ENCODE peak calls at places on chromosomes 1 and 21, in seven cellular contexts. O is fibroblast of lung, X is LoVo, Q is HFF-Myc, R is IMR-90, A is HT-29, E is hepatic stellate cell. V is an unnamed sample.
A peak's percentile ranks its signal among the peaks of the same experiment; 100 is the strongest.

GRCh38 chr1:8941906-8942305 is 3.8 kb upstream of the CA6 start:
- DNase-seq in X (no peak), O (peak; percentile 94), Q (no peak), A (peak; percentile 12), E (peak; percentile 73), R (peak; percentile 91), V (peak; percentile 81)

GRCh38 chr21:45222001-45222400 is 65.7 kb downstream of the POFUT2 start:
- DNase-seq in O (no peak), Q (no peak), E (no peak), R (no peak), A (no peak), X (no peak), V (no peak)

GRCh38 chr1:244205171-244205570 is 154.1 kb downstream of the ZBTB18 start:
- DNase-seq in A (no peak), Q (no peak), O (peak; percentile 45), X (no peak), R (peak; percentile 25), E (no peak), V (no peak)

GRCh38 chr1:221740941-221741363 is 937 bp downstream of the DUSP10 start:
- DNase-seq in E (no peak), Q (no peak), R (peak; percentile 35), X (no peak), O (no peak), A (no peak), V (no peak)

GRCh38 chr21:24045775-24046215 is 1561.5 kb downstream of the MRPL39 start:
- DNase-seq in R (peak; percentile 99), X (no peak), E (peak; percentile 4), Q (peak; percentile 11), O (peak; percentile 94), A (peak; percentile 40), V (peak; percentile 13)

GRCh38 chr1:190170321-190170720 is 307.3 kb downstream of the BRINP3 start:
- DNase-seq in R (peak; percentile 85), X (no peak), E (no peak), O (peak; percentile 76), A (no peak), Q (no peak), V (no peak)

GRCh38 chr21:25518491-25518911 is 88.8 kb downstream of the MRPL39 start:
- DNase-seq in E (no peak), X (no peak), R (no peak), A (no peak), Q (no peak), O (peak; percentile 11), V (peak; percentile 34)

GRCh38 chr1:55277377-55278130 is 62.4 kb upstream of the USP24 start:
- DNase-seq in X (peak; percentile 52), O (peak; percentile 65), Q (peak; percentile 67), A (peak; percentile 88), R (peak; percentile 78), E (peak; percentile 57), V (peak; percentile 62)

GRCh38 chr1:92961896-92962752 is 862 bp upstream of the DIPK1A start:
- DNase-seq in A (peak; percentile 17), X (peak; percentile 40), Q (no peak), E (peak; percentile 45), R (peak; percentile 38), O (peak; percentile 80), V (peak; percentile 69)

GRCh38 chr1:60185684-60186083 is 112.1 kb upstream of the C1orf87 start:
- DNase-seq in R (no peak), E (no peak), X (no peak), O (no peak), A (no peak), Q (no peak), V (no peak)

GRCh38 chr1:36769886-36770830 is 264.2 kb downstream of the GRIK3 start:
- DNase-seq in A (no peak), Q (no peak), O (no peak), R (no peak), X (no peak), E (no peak), V (no peak)

GRCh38 chr1:76868154-76868882 is 1.0 kb downstream of the ST6GALNAC5 start:
- DNase-seq in A (no peak), X (no peak), O (peak; percentile 60), E (peak; percentile 23), Q (no peak), R (peak; percentile 29), V (no peak)

GRCh38 chr1:156172696-156173470 is 19.5 kb downstream of the SEMA4A start:
- DNase-seq in Q (no peak), X (no peak), E (no peak), O (no peak), A (no peak), R (no peak), V (no peak)

GRCh38 chr1:184189361-184189760 is 137.8 kb downstream of the TSEN15 start:
- DNase-seq in Q (no peak), O (no peak), E (no peak), A (no peak), R (no peak), X (no peak), V (no peak)

GRCh38 chr1:33149453-33150190 is 32.2 kb downstream of the TRIM62 start:
- DNase-seq in R (no peak), A (peak; percentile 72), O (no peak), X (no peak), Q (no peak), E (no peak), V (no peak)

GRCh38 chr1:233253231-233254038 is 42.1 kb downstream of the PCNX2 start:
- DNase-seq in O (no peak), R (no peak), E (no peak), X (no peak), Q (no peak), A (peak; percentile 41), V (peak; percentile 65)

GRCh38 chr1:2112280-2112701 is 62.1 kb downstream of the PRKCZ start:
- DNase-seq in X (no peak), O (no peak), A (no peak), Q (no peak), E (no peak), R (no peak), V (no peak)

GRCh38 chr1:81192647-81193642 is 607.8 kb upstream of the ADGRL2 start:
- DNase-seq in R (no peak), E (no peak), Q (no peak), A (no peak), X (no peak), O (no peak), V (no peak)

GRCh38 chr21:41133896-41134522 is 34.0 kb upstream of the BACE2 start:
- DNase-seq in Q (peak; percentile 41), A (peak; percentile 32), R (peak; percentile 54), X (peak; percentile 39), O (peak; percentile 52), E (peak; percentile 56), V (peak; percentile 74)

GRCh38 chr1:44660176-44660575 is 14.1 kb downstream of the TMEM53 start:
- DNase-seq in O (no peak), Q (no peak), A (peak; percentile 21), E (no peak), X (no peak), R (no peak), V (no peak)

GRCh38 chr1:152486400-152487006 is 24.1 kb upstream of the LCE5A start:
- DNase-seq in X (no peak), A (no peak), E (no peak), R (no peak), O (no peak), Q (no peak), V (no peak)

GRCh38 chr1:106793686-106794085 is 262.8 kb upstream of the PRMT6 start:
- DNase-seq in R (no peak), E (no peak), Q (no peak), A (no peak), X (no peak), O (no peak), V (no peak)

GRCh38 chr1:231160851-231161710 is 777 bp upstream of the TRIM67 start:
- DNase-seq in X (no peak), O (no peak), A (no peak), E (no peak), R (no peak), Q (no peak), V (no peak)

GRCh38 chr21:33266784-33267135 is 593 bp downstream of the IL10RB start:
- DNase-seq in R (no peak), O (no peak), Q (no peak), E (no peak), A (no peak), X (no peak), V (no peak)

GRCh38 chr1:143651350-143651992 is 320.3 kb downstream of the FAM72C start:
- DNase-seq in A (no peak), O (no peak), E (no peak), Q (no peak), X (no peak), R (no peak), V (no peak)

GRCh38 chr1:57471995-57472394 is 48.1 kb upstream of the DAB1 start:
- DNase-seq in R (no peak), X (no peak), O (no peak), Q (no peak), E (no peak), A (no peak), V (no peak)

GRCh38 chr1:201759194-201759814 is 69.7 kb upstream of the IPO9 start:
- DNase-seq in O (peak; percentile 90), E (no peak), R (peak; percentile 59), Q (no peak), X (no peak), A (no peak), V (no peak)

GRCh38 chr1:221837886-221838285 is 96.0 kb upstream of the DUSP10 start:
- DNase-seq in A (no peak), O (no peak), R (no peak), Q (no peak), X (no peak), E (no peak), V (no peak)

GRCh38 chr1:241990040-241990439 is 8.9 kb downstream of the MAP1LC3C start:
- DNase-seq in X (peak; percentile 32), E (peak; percentile 79), O (peak; percentile 96), A (peak; percentile 12), Q (peak; percentile 95), R (peak; percentile 82), V (no peak)

GRCh38 chr1:48966583-48966982 is 189.9 kb upstream of the BEND5 start:
- DNase-seq in X (no peak), Q (no peak), E (no peak), A (no peak), O (peak; percentile 40), R (no peak), V (no peak)

GRCh38 chr1:15303912-15304311 is 56.9 kb downstream of the FHAD1 start:
- DNase-seq in A (no peak), R (no peak), Q (no peak), O (no peak), X (no peak), E (no peak), V (no peak)

V was measured in SW480.